ENCODE peak calls at places on chromosomes 13 and 19, in eight cellular contexts. P is HCT116; L is CD4-positive, CD25-positive, alpha-beta regulatory T cell; N is colonic mucosa; E is astrocyte of the cerebellum; H is fibroblast of pulmonary artery; U is PC-3; A is CD8-positive, alpha-beta T cell. W is an unnamed sample.

GRCh38 chr19:48856921-48857320 is 11.5 kb downstream of the PLEKHA4 start:
- DNase-seq in P (no peak), L (no peak), N (no peak), E (no peak), H (no peak), U (peak), A (no peak), W (no peak)

GRCh38 chr13:73464758-73465628 is 406.2 kb downstream of the KLF5 start:
- DNase-seq in P (no peak), L (no peak), N (peak), E (no peak), H (no peak), U (no peak), A (no peak), W (no peak)

GRCh38 chr19:55179570-55180484 is at the start of gene SYT5:
- DNase-seq in P (no peak), L (peak), N (peak), E (no peak), H (no peak), U (peak), A (peak), W (no peak)

GRCh38 chr13:88979465-88980180 is 1308.5 kb downstream of the SLITRK5 start:
- DNase-seq in P (no peak), L (no peak), N (no peak), E (no peak), H (peak), U (peak), A (no peak), W (no peak)

GRCh38 chr13:62879071-62879470 is 1463.4 kb upstream of the PCDH20 start:
- DNase-seq in P (no peak), L (no peak), N (no peak), E (peak), H (peak), U (peak), A (no peak), W (no peak)

GRCh38 chr19:17235618-17236413 is 9.8 kb downstream of the OCEL1 start:
- DNase-seq in P (no peak), L (peak), N (peak), E (no peak), H (peak), U (no peak), A (peak), W (peak)

GRCh38 chr13:113877149-113877990 is 13.5 kb upstream of the GAS6 start:
- DNase-seq in P (no peak), L (no peak), N (no peak), E (no peak), H (no peak), U (no peak), A (no peak), W (no peak)

GRCh38 chr13:40666905-40667621 is 622 bp upstream of the FOXO1 start:
- DNase-seq in P (no peak), L (no peak), N (peak), E (no peak), H (no peak), U (peak), A (peak), W (peak)

DNA sequence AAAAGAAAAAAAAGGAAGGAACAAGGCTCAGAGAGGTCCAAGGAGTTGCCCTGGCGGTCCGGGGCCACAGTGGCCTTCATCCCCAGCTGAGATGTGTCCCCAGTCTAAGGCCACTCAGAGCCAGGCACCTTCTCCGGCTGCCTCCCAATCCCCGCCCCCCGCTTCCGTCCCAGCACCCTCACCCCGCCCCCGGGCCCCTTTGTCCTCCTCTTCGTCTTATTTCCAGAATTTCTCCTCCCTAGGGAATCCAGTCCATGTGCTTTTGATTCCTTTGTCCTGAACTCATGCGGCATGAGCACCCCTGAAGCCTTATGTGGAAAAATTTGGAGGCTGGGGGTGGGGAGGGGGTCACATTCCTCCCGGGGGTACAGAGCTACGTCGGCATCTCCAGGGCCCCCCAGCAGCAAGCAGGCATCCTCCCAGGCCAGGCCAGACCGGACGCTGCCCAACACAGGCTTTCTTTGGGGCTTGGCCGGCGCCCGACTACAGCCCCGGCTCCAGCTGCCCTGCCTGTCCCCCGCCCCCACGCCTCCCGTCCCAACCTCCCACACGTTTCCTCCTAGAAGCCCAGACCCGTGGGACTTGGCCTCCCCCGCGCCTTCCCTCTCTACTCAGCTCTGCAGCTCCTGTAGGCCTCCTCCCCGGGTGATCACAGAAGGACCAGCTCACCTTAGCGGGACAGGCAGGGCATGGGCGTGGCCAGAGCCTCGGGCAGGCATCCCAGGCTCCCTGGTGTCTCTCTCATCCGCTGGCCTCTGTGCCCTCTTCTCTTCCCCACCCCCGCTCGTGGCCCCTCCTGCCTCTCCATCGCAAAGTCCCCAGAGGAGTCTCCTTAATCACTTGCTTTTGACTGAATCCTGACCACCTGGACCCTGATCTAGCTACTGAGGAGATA is 17.8 kb upstream of the ADGRE5 start:
- DNase-seq in P (peak), L (peak), N (peak), E (no peak), H (peak), U (peak), A (no peak), W (peak)
- H3K4me3 ChIP-seq in P (peak), L (peak), N (no peak), E (peak), H (peak), U (peak), A (peak), W (peak)

GRCh38 chr19:45764947-45765346 is 4.1 kb downstream of the SIX5 start:
- DNase-seq in P (no peak), L (no peak), N (no peak), E (no peak), H (no peak), U (no peak), A (no peak), W (peak)
- H3K4me3 ChIP-seq in P (no peak), L (no peak), N (no peak), E (no peak), H (no peak), U (no peak), A (no peak), W (peak)

DNA sequence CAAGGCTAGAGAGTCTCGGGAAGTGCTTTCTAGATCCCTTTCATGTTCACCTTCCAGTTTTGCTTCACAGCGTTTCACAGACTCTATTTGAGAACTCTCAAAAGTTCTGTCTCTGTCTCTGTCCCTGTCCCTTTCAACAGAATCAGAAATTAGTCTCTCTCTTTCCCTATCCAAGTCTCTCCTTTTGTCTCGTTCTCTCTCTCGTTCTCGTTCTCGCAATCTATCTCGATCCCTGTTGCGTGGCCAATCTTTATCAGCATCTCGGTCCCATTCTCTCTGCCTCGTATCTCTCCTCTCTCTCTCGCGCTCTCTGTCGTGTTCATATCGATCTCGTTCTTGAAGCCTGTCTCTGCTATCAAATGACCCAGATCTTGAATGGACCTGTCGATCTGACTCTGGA is 85.0 kb downstream of the ZC3H13 start:
- DNase-seq in P (no peak), L (no peak), N (no peak), E (no peak), H (no peak), U (no peak), A (no peak), W (no peak)
- H3K4me3 ChIP-seq in P (no peak), L (no peak), N (no peak), E (no peak), H (no peak), U (no peak), A (no peak), W (no peak)

DNA sequence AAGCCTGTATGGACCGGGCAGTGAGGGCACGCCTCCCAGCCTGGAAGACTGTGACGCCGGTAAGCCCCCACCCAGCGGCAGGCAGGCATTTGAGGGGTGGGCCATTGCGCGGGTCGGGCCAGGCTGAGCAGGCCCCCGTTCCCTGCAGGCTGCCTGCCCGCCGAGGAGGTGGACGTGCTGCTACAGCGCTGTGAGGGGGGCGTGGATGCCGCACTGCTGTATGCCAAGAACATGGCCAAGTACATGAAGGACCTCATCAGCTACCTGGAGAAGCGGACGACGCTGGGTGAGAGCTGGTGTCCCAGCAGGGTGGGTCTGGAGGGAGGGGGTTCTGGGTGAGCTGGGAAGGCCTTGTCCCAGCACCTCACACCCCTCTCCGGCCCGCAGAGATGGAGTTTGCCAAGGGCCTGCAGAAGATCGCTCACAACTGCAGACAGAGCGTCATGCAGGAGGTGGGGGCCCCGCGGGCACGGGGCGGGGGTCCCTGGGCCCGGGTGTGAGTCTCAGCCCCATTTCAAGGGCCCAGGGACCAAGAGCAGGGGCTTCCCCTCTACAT is 7.1 kb downstream of the ARHGAP45 start:
- DNase-seq in P (no peak), L (no peak), N (no peak), E (no peak), H (no peak), U (no peak), A (no peak), W (no peak)
- H3K4me3 ChIP-seq in P (peak), L (no peak), N (no peak), E (no peak), H (no peak), U (no peak), A (peak), W (peak)

GRCh38 chr13:106417467-106418110 is 117.9 kb downstream of the EFNB2 start:
- DNase-seq in P (no peak), L (no peak), N (no peak), E (no peak), H (no peak), U (no peak), A (no peak), W (no peak)
- H3K4me3 ChIP-seq in P (no peak), L (no peak), N (no peak), E (no peak), H (no peak), U (no peak), A (no peak), W (no peak)

W was measured in heart right ventricle.